ENCODE peak calls at places on chromosomes 1 and 21, in nine cellular contexts. P, J, G, F, I, A, U, E and C are unnamed samples.

GRCh38 chr1:93878501-93878888 is 511 bp downstream of the DNTTIP2 start:
- DNase-seq in U (peak; percentile 43), J (peak; percentile 56), G (peak; percentile 68), I (peak; percentile 41), E (peak; percentile 80), A (peak; percentile 66), F (peak; percentile 73), P (peak; percentile 66), C (peak; percentile 69)

GRCh38 chr1:46484783-46485490 is 4.7 kb upstream of the DMBX1 start:
- DNase-seq in F (no peak), J (no peak), A (no peak), I (no peak), U (no peak), G (no peak), E (no peak), P (no peak), C (no peak)

GRCh38 chr1:182389619-182390047 is 2.0 kb downstream of the GLUL start:
- DNase-seq in A (peak; percentile 78), U (no peak), P (peak; percentile 50), J (peak; percentile 37), I (no peak), F (no peak), E (peak; percentile 40), G (no peak), C (peak; percentile 47)

GRCh38 chr21:33325222-33326067 is 675 bp downstream of the IFNAR1 start:
- DNase-seq in A (peak; percentile 86), U (peak; percentile 76), J (no peak), G (peak; percentile 72), F (peak; percentile 83), E (peak; percentile 90), P (peak; percentile 82), I (peak; percentile 58), C (peak; percentile 85)

GRCh38 chr1:115098979-115099692 is 9.8 kb upstream of the TSPAN2 start:
- DNase-seq in I (peak; percentile 75), P (peak; percentile 65), U (no peak), J (no peak), G (peak; percentile 76), F (peak; percentile 78), A (peak; percentile 83), E (peak; percentile 76), C (no peak)

GRCh38 chr21:43362928-43363314 is 64.0 kb downstream of the SIK1 start:
- DNase-seq in J (no peak), P (no peak), F (no peak), G (no peak), E (no peak), A (no peak), I (peak; percentile 74), U (peak; percentile 26), C (no peak)

GRCh38 chr1:24293392-24294227 is 25.5 kb upstream of the GRHL3 start:
- DNase-seq in F (no peak), E (no peak), U (no peak), I (no peak), A (no peak), G (no peak), P (no peak), J (no peak), C (no peak)

GRCh38 chr1:153774780-153775431 is at the start of gene SLC27A3:
- DNase-seq in E (no peak), I (peak; percentile 52), U (peak; percentile 87), G (peak; percentile 24), P (peak; percentile 87), A (peak; percentile 94), J (peak; percentile 58), F (peak; percentile 79), C (peak; percentile 71)

GRCh38 chr1:44390277-44390676 is 14.8 kb upstream of the RNF220 start:
- DNase-seq in G (no peak), I (peak; percentile 94), P (no peak), J (no peak), F (peak; percentile 15), A (no peak), E (peak; percentile 86), U (no peak), C (peak; percentile 89)

GRCh38 chr1:60914982-60915381 is 167.4 kb upstream of the NFIA start:
- DNase-seq in E (no peak), G (no peak), I (no peak), J (no peak), F (no peak), U (no peak), P (no peak), A (no peak), C (no peak)

GRCh38 chr1:43238991-43239469 is 30.8 kb upstream of the TMEM125 start:
- DNase-seq in A (no peak), F (no peak), P (no peak), E (no peak), U (no peak), I (no peak), J (no peak), G (no peak), C (no peak)

GRCh38 chr1:151612506-151613274 is 840 bp downstream of the SNX27 start:
- DNase-seq in P (peak; percentile 44), E (peak; percentile 65), A (no peak), J (peak; percentile 63), G (peak; percentile 19), F (peak; percentile 44), I (peak; percentile 23), U (peak; percentile 62), C (peak; percentile 66)

GRCh38 chr1:23568608-23569383 is 9.5 kb upstream of the ID3 start:
- DNase-seq in E (peak; percentile 41), I (no peak), F (no peak), J (peak; percentile 69), G (no peak), A (peak; percentile 66), P (no peak), U (no peak), C (no peak)

GRCh38 chr1:167808104-167808503 is 86.3 kb downstream of the MPZL1 start:
- DNase-seq in A (no peak), P (no peak), J (no peak), U (no peak), F (no peak), I (peak; percentile 53), E (peak; percentile 73), G (no peak), C (no peak)

GRCh38 chr1:22830131-22830566 is 119.5 kb downstream of the EPHB2 start:
- DNase-seq in A (no peak), U (no peak), F (no peak), G (no peak), J (no peak), I (no peak), E (no peak), P (no peak), C (no peak)

GRCh38 chr1:59029768-59030167 is 245.9 kb upstream of the JUN start:
- DNase-seq in A (no peak), P (no peak), F (peak; percentile 41), E (no peak), I (no peak), J (no peak), G (no peak), U (no peak), C (no peak)

GRCh38 chr1:20948091-20948490 is 161.0 kb upstream of the HP1BP3 start:
- DNase-seq in F (no peak), G (no peak), A (no peak), U (no peak), E (no peak), P (no peak), J (no peak), I (no peak), C (no peak)

GRCh38 chr1:26788515-26788785 is 700 bp downstream of the PIGV start:
- DNase-seq in J (no peak), P (no peak), A (no peak), E (no peak), F (no peak), I (no peak), G (no peak), U (no peak), C (no peak)

GRCh38 chr1:203627819-203628184 is 1.2 kb downstream of the ATP2B4 start:
- DNase-seq in E (peak; percentile 88), I (peak; percentile 49), J (peak; percentile 34), U (no peak), G (peak; percentile 30), P (peak; percentile 58), F (peak; percentile 43), A (peak; percentile 79), C (peak; percentile 68)

GRCh38 chr1:154747841-154748766 is 122.0 kb downstream of the KCNN3 start:
- DNase-seq in U (no peak), P (no peak), G (peak; percentile 60), E (peak; percentile 54), I (peak; percentile 23), F (peak; percentile 48), J (peak; percentile 44), A (peak; percentile 92), C (peak; percentile 34)

DNA sequence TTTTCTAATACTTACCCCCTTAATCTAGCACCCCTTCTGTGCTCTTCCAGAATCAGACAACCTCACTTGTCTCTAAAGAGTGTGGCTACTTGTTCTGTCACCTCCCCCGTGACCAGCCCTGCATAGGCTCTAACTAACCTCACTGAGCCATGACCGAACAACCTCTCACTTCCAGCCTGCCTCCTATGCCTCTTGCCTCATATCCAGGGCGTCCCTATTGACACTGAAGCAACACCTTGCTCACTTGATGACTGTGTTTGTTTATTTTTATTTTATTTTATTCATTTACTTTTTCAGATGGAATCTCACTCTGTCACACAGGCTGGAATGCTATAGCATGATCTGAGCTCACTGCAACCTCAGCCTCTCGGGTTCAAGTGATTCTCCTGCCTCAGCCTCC is 235.1 kb upstream of the B3GALT2 start:
- DNase-seq in E (no peak), A (no peak), J (no peak), U (no peak), G (no peak), F (no peak), I (no peak), P (no peak), C (no peak)
- H3K36me3 ChIP-seq in E (no peaks in the 10 kb centered on the region), A (no peaks in the 10 kb centered on the region), J (no peaks in the 10 kb centered on the region), U (no peaks in the 10 kb centered on the region), G (no peaks in the 10 kb centered on the region), F (no peaks in the 10 kb centered on the region), I (no peaks in the 10 kb centered on the region), P (no peaks in the 10 kb centered on the region), C (no peaks in the 10 kb centered on the region)

DNA sequence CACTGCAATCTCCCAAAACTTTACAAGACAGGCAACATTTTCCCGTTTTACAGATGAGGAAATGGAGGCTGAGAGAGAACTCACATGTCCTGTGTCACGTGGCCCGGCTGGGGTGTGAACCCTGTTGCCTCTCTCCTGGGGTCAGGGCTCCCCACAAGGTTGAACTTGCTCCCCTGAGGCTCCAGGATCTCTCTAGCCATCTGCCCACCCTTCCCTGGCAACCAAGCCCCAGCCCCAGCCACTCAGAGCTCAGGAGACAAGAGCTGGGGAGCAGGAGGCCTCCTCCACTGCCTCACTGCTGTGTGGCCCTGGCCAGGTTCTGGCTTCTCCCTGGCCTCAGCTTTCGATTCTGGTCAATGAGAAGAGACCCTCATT is 11.8 kb downstream of the LAPTM5 start:
- DNase-seq in P (no peak), I (no peak), E (no peak), G (no peak), J (no peak), F (no peak), A (no peak), U (no peak), C (no peak)
- H3K4me1 ChIP-seq in P (peaks cover 9% of the 10 kb centered on the region), I (no peaks in the 10 kb centered on the region), E (no peaks in the 10 kb centered on the region), G (peaks cover 98% of the 10 kb centered on the region), J (peaks cover 4% of the 10 kb centered on the region), F (peaks cover 17% of the 10 kb centered on the region), A (no peaks in the 10 kb centered on the region), U (no peaks in the 10 kb centered on the region), C (no peaks in the 10 kb centered on the region)

GRCh38 chr1:2471159-2471471 is 5.0 kb upstream of the PLCH2 start:
- DNase-seq in E (no peak), A (no peak), G (no peak), U (no peak), F (no peak), I (no peak), J (no peak), P (no peak), C (no peak)
- H3K9me3 ChIP-seq in E (no peaks in the 10 kb centered on the region), A (no peaks in the 10 kb centered on the region), G (no peaks in the 10 kb centered on the region), U (no peaks in the 10 kb centered on the region), F (no peaks in the 10 kb centered on the region), I (no peaks in the 10 kb centered on the region), J (no peaks in the 10 kb centered on the region), P (no peaks in the 10 kb centered on the region), C (no peaks in the 10 kb centered on the region)

GRCh38 chr1:186404454-186405051 is 28.9 kb downstream of the ODR4 start:
- DNase-seq in A (no peak), P (no peak), I (peak; percentile 47), J (peak; percentile 20), F (peak; percentile 47), G (no peak), E (peak; percentile 85), U (no peak), C (peak; percentile 75)
- H3K36me3 ChIP-seq in A (peaks cover 18% of the 10 kb centered on the region), P (no peaks in the 10 kb centered on the region), I (no peaks in the 10 kb centered on the region), J (peaks cover 16% of the 10 kb centered on the region), F (no peaks in the 10 kb centered on the region), G (peaks cover 14% of the 10 kb centered on the region), E (peaks cover 51% of the 10 kb centered on the region), U (no peaks in the 10 kb centered on the region), C (peaks cover 62% of the 10 kb centered on the region)